ENCODE peak calls at places on chromosomes 1 and 21, in five cellular contexts. R, Q, Y, O and I are unnamed samples.

GRCh38 chr1:68481041-68481440 is 15.8 kb downstream of the DEPDC1 start:
- DNase-seq in R (no peak), O (no peak), Q (no peak), Y (no peak), I (no peak)

GRCh38 chr1:115641762-115642167 is at the start of gene VANGL1:
- DNase-seq in Y (peak), R (peak), O (no peak), Q (peak), I (peak)

GRCh38 chr1:150579955-150580642 is 689 bp upstream of the MCL1 start:
- DNase-seq in R (no peak), Y (no peak), O (no peak), Q (no peak), I (no peak)

GRCh38 chr1:185245466-185245865 is 71.6 kb downstream of the IVNS1ABP start:
- DNase-seq in R (no peak), Y (no peak), Q (no peak), O (no peak), I (no peak)

GRCh38 chr1:24094554-24094953 is 17.4 kb downstream of the MYOM3 start:
- DNase-seq in O (no peak), R (no peak), Y (no peak), Q (no peak), I (no peak)

GRCh38 chr21:41630249-41630648 is 122.3 kb upstream of the TMPRSS2 start:
- DNase-seq in O (no peak), Q (no peak), R (peak), Y (no peak), I (no peak)

GRCh38 chr1:71745326-71745725 is 537.0 kb downstream of the NEGR1 start:
- DNase-seq in Y (no peak), O (no peak), Q (no peak), R (no peak), I (no peak)

GRCh38 chr1:231393668-231394067 is 28.4 kb downstream of the EGLN1 start:
- DNase-seq in R (peak), Q (no peak), Y (peak), O (no peak), I (no peak)

GRCh38 chr1:54290443-54291184 is 90.6 kb downstream of the MRPL37 start:
- DNase-seq in Q (no peak), R (no peak), O (no peak), Y (peak), I (no peak)

GRCh38 chr1:150233359-150234308 is 2.3 kb downstream of the ANP32E start:
- DNase-seq in O (no peak), R (no peak), Y (no peak), Q (no peak), I (peak)

GRCh38 chr1:59446257-59446901 is 149.5 kb downstream of the FGGY start:
- DNase-seq in R (no peak), Q (no peak), O (no peak), Y (no peak), I (no peak)

GRCh38 chr1:81920245-81920740 is 119.6 kb downstream of the ADGRL2 start:
- DNase-seq in R (no peak), O (peak), Y (no peak), Q (no peak), I (no peak)

GRCh38 chr1:154142358-154142757 is 12.5 kb downstream of the NUP210L start:
- DNase-seq in R (no peak), Q (no peak), O (no peak), Y (no peak), I (no peak)

GRCh38 chr1:208040714-208041393 is 129.9 kb upstream of the CD34 start:
- DNase-seq in Q (no peak), Y (no peak), O (no peak), R (no peak), I (no peak)

GRCh38 chr1:32341186-32341757 is 5.2 kb upstream of the MARCKSL1 start:
- DNase-seq in R (no peak), Q (no peak), O (no peak), Y (no peak), I (no peak)

GRCh38 chr1:234955107-234955731 is 173.4 kb downstream of the TOMM20 start:
- DNase-seq in Y (no peak), O (no peak), R (no peak), Q (peak), I (peak)

GRCh38 chr1:167697667-167698141 is 24.1 kb upstream of the MPZL1 start:
- DNase-seq in Y (no peak), O (no peak), R (no peak), Q (no peak), I (no peak)

GRCh38 chr1:36741066-36741465 is 258.4 kb upstream of the CSF3R start:
- DNase-seq in O (no peak), Y (no peak), R (no peak), Q (no peak), I (no peak)

GRCh38 chr1:198481661-198482060 is 58.8 kb downstream of the ATP6V1G3 start:
- DNase-seq in Y (no peak), O (no peak), R (no peak), Q (peak), I (no peak)

GRCh38 chr1:101567582-101568189 is 330.9 kb downstream of the S1PR1 start:
- DNase-seq in O (no peak), R (peak), Y (peak), Q (peak), I (peak)

GRCh38 chr1:174262747-174263241 is 103.5 kb downstream of the RABGAP1L start:
- DNase-seq in O (no peak), Y (peak), R (peak), Q (peak), I (peak)

GRCh38 chr1:210418863-210419641 is 90.3 kb downstream of the HHAT start:
- DNase-seq in Q (no peak), Y (no peak), O (no peak), R (no peak), I (no peak)

GRCh38 chr1:11354893-11355593 is 82.0 kb downstream of the UBIAD1 start:
- DNase-seq in R (no peak), Y (no peak), Q (no peak), O (no peak), I (no peak)

GRCh38 chr21:38136201-38136600 is 120.6 kb upstream of the KCNJ15 start:
- DNase-seq in Q (no peak), Y (no peak), R (no peak), O (no peak), I (no peak)

GRCh38 chr1:48026701-48027532 is 29.7 kb upstream of the TRABD2B start:
- DNase-seq in R (no peak), Q (no peak), Y (no peak), O (no peak), I (no peak)

GRCh38 chr1:161098161-161099068 is at the start of gene KLHDC9:
- DNase-seq in R (peak), O (peak), Q (no peak), Y (peak), I (peak)

GRCh38 chr1:184426278-184426674 is 39.4 kb downstream of the C1orf21 start:
- DNase-seq in Q (no peak), Y (no peak), O (no peak), R (no peak), I (no peak)

GRCh38 chr21:36132691-36133090 is 2.2 kb upstream of the CBR3 start:
- DNase-seq in Y (no peak), Q (no peak), O (no peak), R (no peak), I (no peak)

GRCh38 chr1:236795035-236795756 is at the start of gene MTR:
- DNase-seq in Y (peak), R (peak), O (peak), Q (peak), I (peak)

GRCh38 chr1:87106158-87106557 is 191.7 kb downstream of the HS2ST1 start:
- DNase-seq in R (no peak), O (no peak), Y (no peak), Q (no peak), I (no peak)

GRCh38 chr1:36085126-36085525 is 1.2 kb downstream of the TEKT2 start:
- DNase-seq in O (no peak), Q (no peak), Y (no peak), R (no peak), I (no peak)

GRCh38 chr1:83102630-83103071 is 896.3 kb downstream of the TTLL7 start:
- DNase-seq in Q (no peak), R (no peak), O (no peak), Y (no peak), I (no peak)

GRCh38 chr1:6000444-6001288 is 8.4 kb upstream of the NPHP4 start:
- DNase-seq in Q (no peak), R (no peak), O (no peak), Y (no peak), I (no peak)

GRCh38 chr1:55696181-55696580 is 481.0 kb upstream of the USP24 start:
- DNase-seq in R (no peak), Q (no peak), O (no peak), Y (no peak), I (no peak)

GRCh38 chr1:54854376-54855020 is 32.5 kb downstream of the DHCR24 start:
- DNase-seq in Q (no peak), R (no peak), Y (no peak), O (no peak), I (no peak)

GRCh38 chr1:192724670-192725069 is 84.2 kb upstream of the RGS2 start:
- DNase-seq in R (no peak), Q (no peak), O (no peak), Y (no peak), I (no peak)

GRCh38 chr1:58618303-58618702 is 41.3 kb upstream of the TACSTD2 start:
- DNase-seq in O (no peak), Y (no peak), R (no peak), Q (no peak), I (peak)

GRCh38 chr1:111513410-111514020 is 10.1 kb upstream of the ADORA3 start:
- DNase-seq in O (no peak), Q (no peak), Y (peak), R (no peak), I (peak)
- TF ChIP-seq JUN in O (no peak), Q (no peak), Y (no peak), R (no peak), I (peak)

GRCh38 chr1:34795916-34796315 is 3.1 kb downstream of the GJA4 start:
- DNase-seq in Q (no peak), Y (no peak), R (no peak), O (no peak), I (no peak)

GRCh38 chr1:34794790-34795180 is 2.0 kb downstream of the GJA4 start:
- DNase-seq in Y (no peak), R (no peak), Q (no peak), O (no peak), I (no peak)

GRCh38 chr1:34800214-34800613 is 7.4 kb downstream of the GJA4 start:
- DNase-seq in Q (no peak), R (no peak), O (no peak), Y (no peak), I (peak)

GRCh38 chr1:34794001-34794789 is 1.4 kb downstream of the GJA4 start:
- DNase-seq in O (no peak), Q (no peak), R (no peak), Y (no peak), I (peak)

DNA sequence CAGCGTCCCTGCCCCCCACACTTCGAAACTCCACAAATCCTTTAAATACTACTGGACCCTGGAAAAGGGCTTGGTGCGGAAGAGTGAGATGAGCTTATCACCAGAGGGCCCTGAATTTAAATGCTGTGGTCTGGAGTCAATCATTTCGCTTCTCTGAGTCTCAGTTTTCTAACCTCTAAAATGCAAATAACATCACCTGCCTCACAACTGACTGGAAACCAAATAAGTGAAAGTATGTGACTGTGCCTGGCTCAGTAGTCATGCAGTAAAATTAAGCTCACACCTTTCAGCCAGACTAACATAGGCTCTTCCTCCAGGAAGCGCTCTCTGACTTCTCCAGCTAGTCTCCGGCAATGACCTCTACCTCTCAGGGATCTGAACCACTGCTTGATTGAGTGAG is 4.2 kb downstream of the GJA4 start:
- DNase-seq in R (no peak), O (no peak), Q (no peak), Y (no peak), I (no peak)
- H3K4me3 ChIP-seq in R (no peak), O (no peak), Q (no peak), Y (no peak), I (no peak)

GRCh38 chr1:45010855-45011811 is at the start of gene HECTD3:
- DNase-seq in O (no peak), R (peak), Y (peak), Q (peak), I (peak)

GRCh38 chr1:45011837-45012638 is at the start of gene UROD:
- DNase-seq in O (peak), Q (peak), R (peak), Y (peak), I (peak)

GRCh38 chr1:45009296-45009865 is 1.7 kb downstream of the HECTD3 start:
- DNase-seq in R (no peak), Y (no peak), O (no peak), Q (no peak), I (no peak)

GRCh38 chr1:45008516-45008915 is 2.6 kb downstream of the HECTD3 start:
- DNase-seq in R (no peak), Q (no peak), Y (no peak), O (no peak), I (no peak)

DNA sequence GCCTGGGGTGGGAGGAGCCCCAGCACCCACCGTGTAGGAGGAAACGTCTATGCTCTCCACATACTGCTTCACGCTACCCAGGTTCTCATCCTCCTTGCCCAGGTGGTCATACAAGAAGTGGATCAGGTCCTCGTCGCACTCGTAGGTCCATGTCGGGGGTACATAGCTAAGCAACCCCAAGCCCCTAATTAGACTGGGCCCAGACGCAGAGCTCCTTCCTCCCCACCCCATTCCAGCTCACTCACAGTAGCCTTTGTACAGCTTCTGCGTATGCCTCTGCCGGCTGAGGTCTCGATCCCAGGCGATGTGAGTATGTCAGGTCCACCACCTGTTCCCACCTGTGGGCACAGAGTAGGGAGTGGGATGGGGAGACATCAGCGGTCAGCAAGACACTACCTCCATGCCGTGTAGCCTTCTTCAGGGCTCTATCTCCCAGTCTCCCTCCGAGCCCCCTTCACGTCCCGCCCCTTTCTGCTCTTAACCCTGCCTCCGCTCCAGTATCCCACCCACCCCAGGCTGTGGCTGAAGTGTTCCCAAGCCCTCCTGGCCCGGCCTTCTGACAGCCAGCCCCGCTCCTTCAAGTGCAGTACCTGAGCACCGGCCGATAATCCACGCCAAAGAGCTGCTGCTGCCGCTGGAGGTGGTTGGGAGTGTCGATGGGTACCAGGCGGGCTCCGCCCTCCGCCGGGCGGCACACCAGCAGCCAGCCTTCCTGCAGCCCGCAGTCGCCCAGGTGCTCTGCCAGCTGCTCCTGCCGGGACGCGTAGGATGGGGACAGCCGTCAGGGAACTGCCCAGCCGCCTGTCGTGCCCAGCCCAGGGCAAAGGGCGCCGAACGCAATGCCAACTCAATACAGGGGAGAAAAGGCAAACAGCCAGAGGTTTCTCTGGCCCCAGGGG is 919 bp downstream of the HECTD3 start:
- DNase-seq in Y (no peak), R (peak), O (no peak), Q (peak), I (peak)
- TF ChIP-seq JUN in Y (no peak), R (no peak), O (no peak), Q (no peak), I (no peak)

DNA sequence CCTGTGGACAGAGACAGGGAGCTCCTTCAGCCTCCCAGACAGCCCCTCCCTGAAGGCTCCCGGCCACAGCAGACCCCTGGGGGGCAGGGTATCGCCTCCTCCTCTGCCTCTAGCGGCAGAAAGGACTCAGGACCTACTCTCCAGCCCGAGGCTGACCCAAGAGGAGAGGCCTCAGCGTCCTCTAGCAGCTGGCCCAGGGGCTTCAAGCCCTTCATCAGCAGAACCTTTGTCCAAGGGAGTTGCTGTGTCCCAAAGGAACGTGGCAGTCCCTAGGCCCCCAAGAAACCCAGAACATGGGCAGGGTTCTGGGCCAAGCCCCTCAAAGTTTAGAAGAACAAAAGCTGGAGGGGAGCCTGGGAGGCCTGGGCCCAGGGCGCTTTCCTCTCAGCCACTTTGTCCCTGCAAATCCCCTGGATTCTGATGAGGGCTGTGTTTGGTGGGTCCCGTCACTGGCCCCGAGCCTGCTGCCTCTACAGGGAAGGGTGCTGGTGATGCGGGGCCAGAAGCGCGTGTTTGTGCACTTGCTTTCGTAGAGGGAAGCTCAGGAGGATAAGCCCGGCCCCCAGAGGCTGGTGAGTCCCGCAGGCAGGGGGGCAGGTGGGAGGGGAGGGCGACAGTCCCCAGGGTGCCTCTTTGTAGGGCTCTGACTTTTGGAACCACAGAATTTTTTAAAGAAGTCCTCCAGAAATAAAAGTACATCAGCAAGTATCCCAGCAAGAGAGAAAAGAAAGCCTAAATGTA is 13.3 kb downstream of the ITGB2 start:
- DNase-seq in Q (no peak), R (no peak), Y (peak), O (no peak), I (no peak)
- H3K4me3 ChIP-seq in Q (no peak), R (no peak), Y (peak), O (peak), I (no peak)

GRCh38 chr21:17506936-17507335 is 5.9 kb upstream of the CXADR start:
- DNase-seq in O (no peak), R (no peak), Q (no peak), Y (no peak), I (no peak)
- TF ChIP-seq JUN in O (no peak), R (no peak), Q (no peak), Y (no peak), I (no peak)

DNA sequence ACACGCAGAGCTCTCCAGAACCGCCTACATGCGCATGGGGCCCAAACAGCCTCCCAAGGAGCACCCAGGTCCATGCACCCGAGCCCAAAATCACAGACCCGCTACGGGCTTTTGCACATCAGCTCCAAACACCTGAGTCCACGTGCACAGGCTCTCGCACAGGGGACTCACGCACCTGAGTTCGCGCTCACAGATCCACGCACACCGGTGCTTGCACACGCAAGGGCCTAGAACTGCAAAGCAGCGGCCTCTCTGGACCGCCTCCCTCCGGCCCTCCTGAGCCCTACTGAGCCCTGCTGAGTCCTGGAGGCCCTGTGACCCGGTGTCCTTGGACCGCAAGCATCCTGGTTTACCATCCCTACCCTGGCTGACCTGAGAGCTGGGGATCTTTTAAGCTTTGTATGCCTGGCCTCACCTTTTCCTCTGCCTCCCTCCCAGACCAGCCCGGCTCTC is 8.3 kb downstream of the OLIG2 start:
- DNase-seq in Y (no peak), R (no peak), O (no peak), Q (no peak), I (no peak)
- H3K4me3 ChIP-seq in Y (no peak), R (no peak), O (peak), Q (no peak), I (no peak)

DNA sequence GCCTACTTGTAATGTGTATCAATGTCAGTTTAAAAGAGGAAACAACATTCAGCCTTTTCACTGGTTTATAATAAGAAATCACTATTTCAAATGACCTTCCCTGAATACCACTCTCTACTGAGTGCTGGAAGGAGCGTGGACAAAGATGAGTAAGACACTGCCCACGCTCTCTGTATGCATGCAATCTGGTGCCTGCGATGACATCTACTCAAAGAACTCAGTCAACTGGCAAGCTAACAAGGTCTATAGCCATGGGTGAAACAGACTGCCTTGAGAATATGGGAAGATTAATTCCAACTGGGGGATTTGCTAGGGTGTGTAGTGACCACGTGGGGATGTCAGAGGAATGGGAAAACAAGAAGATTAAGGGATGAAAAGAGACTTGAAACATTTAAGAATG is 49.4 kb upstream of the CXADR start:
- DNase-seq in Y (peak), O (no peak), Q (no peak), R (peak), I (no peak)
- TF ChIP-seq JUN in Y (no peak), O (no peak), Q (no peak), R (no peak), I (no peak)